ENCODE peak calls at places on chromosomes 7 and 10, in ten cellular contexts. E is CD8-positive, alpha-beta T cell; G is AG09319; D is A549; P is natural killer cell; X is cardiac fibroblast; V is A673; R is fibroblast of mammary gland; N is thoracic aorta; U is heart right ventricle. A is an unnamed sample.

GRCh38 chr7:31327071-31327470 is 13.5 kb downstream of the NEUROD6 start:
- DNase-seq in E (no peak), G (no peak), D (no peak), P (no peak), X (no peak), V (no peak), R (no peak), N (no peak), U (no peak), A (no peak)

GRCh38 chr7:40572810-40573470 is 438.1 kb downstream of the SUGCT start:
- DNase-seq in E (no peak), G (no peak), D (no peak), P (no peak), X (peak), V (no peak), R (peak), N (no peak), U (no peak), A (no peak)

GRCh38 chr7:148588168-148588890 is 2.2 kb upstream of the C7orf33 start:
- DNase-seq in E (no peak), G (no peak), D (no peak), P (no peak), X (no peak), V (no peak), R (no peak), N (no peak), U (no peak), A (no peak)

GRCh38 chr7:4937411-4937810 is 21.6 kb downstream of the MMD2 start:
- DNase-seq in E (no peak), G (no peak), D (no peak), P (no peak), X (no peak), V (no peak), R (no peak), N (no peak), U (no peak), A (no peak)

GRCh38 chr10:97096327-97097153 is 89.2 kb downstream of the SLIT1 start:
- DNase-seq in E (peak), G (no peak), D (no peak), P (peak), X (no peak), V (no peak), R (no peak), N (no peak), U (peak), A (no peak)

GRCh38 chr7:41628926-41629325 is 74.0 kb downstream of the INHBA start:
- DNase-seq in E (no peak), G (no peak), D (no peak), P (no peak), X (peak), V (no peak), R (peak), N (no peak), U (peak), A (no peak)

GRCh38 chr7:80732635-80733034 is 94.2 kb downstream of the CD36 start:
- DNase-seq in E (no peak), G (no peak), D (peak), P (no peak), X (no peak), V (peak), R (peak), N (no peak), U (no peak), A (no peak)

GRCh38 chr7:139646566-139646965 is 123.1 kb downstream of the CLEC2L start:
- DNase-seq in E (no peak), G (no peak), D (no peak), P (no peak), X (no peak), V (no peak), R (no peak), N (no peak), U (no peak), A (no peak)

GRCh38 chr10:86727992-86728559 is 28.3 kb upstream of the BMPR1A start:
- DNase-seq in E (no peak), G (no peak), D (no peak), P (no peak), X (no peak), V (no peak), R (peak), N (no peak), U (no peak), A (no peak)

DNA sequence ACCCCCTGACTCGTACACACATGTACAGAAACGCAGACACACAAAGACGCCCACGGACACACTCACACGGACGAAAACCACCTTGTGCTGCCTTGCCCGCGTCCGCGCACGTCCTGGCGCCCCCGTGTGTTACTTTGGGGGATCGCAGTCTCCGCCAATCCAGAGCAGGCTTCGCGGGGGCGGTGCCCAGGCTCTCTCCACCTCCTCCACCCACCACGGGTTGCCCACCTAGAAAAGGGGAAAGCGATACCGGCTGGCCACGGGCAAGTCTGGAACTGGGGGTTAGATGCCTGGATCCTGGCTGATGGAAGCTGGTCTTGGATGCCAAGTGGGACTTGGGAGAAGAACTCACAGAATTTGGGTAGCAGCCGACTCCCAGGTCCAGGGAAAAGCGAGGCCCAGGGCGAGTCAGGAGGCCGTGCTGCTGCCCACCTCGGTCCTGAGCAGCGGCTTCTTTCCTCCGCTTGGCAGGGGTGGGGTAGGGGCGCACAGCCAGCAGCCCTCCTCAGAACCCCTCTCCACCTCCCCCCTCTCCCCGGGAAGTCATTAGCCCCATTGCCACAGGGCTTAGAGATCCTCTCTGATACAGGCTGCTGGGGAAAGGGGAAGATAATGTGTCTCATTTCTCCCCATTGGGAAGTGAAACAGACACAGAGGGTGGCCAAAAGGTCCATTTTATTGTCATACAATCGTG is 4.6 kb upstream of the VGF start:
- DNase-seq in E (peak), G (no peak), D (peak), P (peak), X (peak), V (peak), R (peak), N (no peak), U (peak), A (peak)
- TF ChIP-seq CTCF in E (peak), G (peak), D (peak), P (peak), X (peak), V (peak), R (peak), N (peak), U (peak), A (peak)

DNA sequence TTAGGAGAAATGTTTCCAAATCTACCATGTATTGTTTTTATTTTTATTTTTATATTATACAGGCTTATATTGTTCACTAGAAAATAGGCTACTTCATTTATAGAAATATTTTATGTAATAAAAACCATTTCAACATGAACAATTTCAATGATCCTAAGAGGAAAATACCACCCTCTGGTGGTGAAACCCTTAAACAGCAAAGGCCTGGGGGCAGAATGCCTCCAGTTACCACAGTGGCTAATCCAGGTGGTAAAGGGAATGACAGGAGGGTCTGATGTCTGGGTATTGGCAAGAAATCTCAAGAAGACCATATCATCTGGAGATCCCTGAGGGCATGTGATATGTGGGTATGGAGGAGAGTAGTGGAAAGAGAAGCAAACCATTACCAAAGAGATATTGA is 19.3 kb downstream of the MACC1 start:
- DNase-seq in E (no peak), G (no peak), D (peak), P (no peak), X (no peak), V (no peak), R (no peak), N (no peak), U (no peak), A (no peak)
- TF ChIP-seq CTCF in E (no peak), G (no peak), D (no peak), P (no peak), X (peak), V (peak), R (peak), N (no peak), U (peak), A (no peak)

GRCh38 chr10:116765549-116766162 is 23.3 kb upstream of the HSPA12A start:
- DNase-seq in E (peak), G (no peak), D (no peak), P (no peak), X (no peak), V (peak), R (peak), N (no peak), U (no peak), A (no peak)
- TF ChIP-seq CTCF in E (no peak), G (peak), D (peak), P (no peak), X (no peak), V (peak), R (peak), N (no peak), U (peak), A (no peak)

GRCh38 chr7:101950450-101951119 is 133.2 kb downstream of the CUX1 start:
- DNase-seq in E (no peak), G (no peak), D (peak), P (no peak), X (peak), V (peak), R (peak), N (no peak), U (no peak), A (no peak)
- TF ChIP-seq CTCF in E (no peak), G (peak), D (no peak), P (no peak), X (peak), V (peak), R (peak), N (no peak), U (no peak), A (no peak)

GRCh38 chr7:100789055-100789454 is 38.3 kb downstream of the EPHB4 start:
- DNase-seq in E (no peak), G (no peak), D (no peak), P (no peak), X (no peak), V (no peak), R (no peak), N (no peak), U (no peak), A (no peak)
- TF ChIP-seq CTCF in E (no peak), G (no peak), D (no peak), P (no peak), X (peak), V (no peak), R (no peak), N (no peak), U (no peak), A (no peak)

A was measured in activated B cell treated with CpG ODN at 0.5 μM for 24 hours.